ENCODE peak calls at places on chromosomes 16 and 17, in four cellular contexts. W, S, D and N are unnamed samples. For H3K27me3, the result is how much of the 10 kb centered on the place peaks cover.

GRCh38 chr17:50207792-50208567 is 6.5 kb upstream of the COL1A1 start:
- DNase-seq in S (peak), D (no peak), W (no peak), N (no peak)

GRCh38 chr17:54736573-54736972 is 164.1 kb upstream of the TOM1L1 start:
- DNase-seq in S (no peak), D (no peak), W (no peak), N (no peak)

GRCh38 chr16:88591577-88592021 is 21.4 kb downstream of the ZC3H18 start:
- DNase-seq in S (no peak), D (no peak), W (no peak), N (no peak)

GRCh38 chr16:20792216-20792615 is 14.1 kb downstream of the ERI2 start:
- DNase-seq in S (peak), D (no peak), W (no peak), N (no peak)

GRCh38 chr17:79079421-79080200 is 5.0 kb downstream of the ENGASE start:
- DNase-seq in W (no peak), D (no peak), S (no peak), N (no peak)

GRCh38 chr16:85615014-85615851 is 2.1 kb downstream of the GSE1 start:
- DNase-seq in D (peak), W (no peak), S (no peak), N (no peak)

GRCh38 chr17:38460082-38460715 is 31.9 kb downstream of the ARHGAP23 start:
- DNase-seq in S (no peak), D (peak), W (no peak), N (no peak)

GRCh38 chr16:27995378-27995777 is 68.1 kb downstream of the GSG1L start:
- DNase-seq in W (no peak), D (no peak), S (no peak), N (no peak)

GRCh38 chr16:58855291-58855823 is 121.2 kb upstream of the GOT2 start:
- DNase-seq in W (no peak), D (no peak), S (no peak), N (no peak)

GRCh38 chr17:64230551-64231408 is 32.3 kb downstream of the TEX2 start:
- DNase-seq in S (peak), W (peak), D (no peak), N (peak)

GRCh38 chr17:38749222-38750043 is 1.3 kb upstream of the PCGF2 start:
- DNase-seq in S (peak), W (peak), D (peak), N (no peak)

GRCh38 chr17:74031314-74032080 is 172.0 kb upstream of the RPL38 start:
- DNase-seq in D (no peak), S (no peak), W (no peak), N (no peak)

GRCh38 chr16:87784812-87785211 is 19.0 kb upstream of the KLHDC4 start:
- DNase-seq in W (no peak), S (peak), D (no peak), N (no peak)

GRCh38 chr16:13823501-13823900 is 96.5 kb upstream of the ERCC4 start:
- DNase-seq in D (no peak), S (no peak), W (no peak), N (no peak)

GRCh38 chr16:64982581-64982980 is 139.3 kb downstream of the CDH11 start:
- DNase-seq in S (peak), W (peak), D (no peak), N (no peak)

GRCh38 chr16:22291860-22292692 is 5.1 kb upstream of the POLR3E start:
- DNase-seq in W (peak), D (no peak), S (peak), N (peak)

GRCh38 chr17:75693500-75694481 is 26.7 kb downstream of the SAP30BP start:
- DNase-seq in S (peak), D (peak), W (peak), N (no peak)

GRCh38 chr17:80195671-80196529 is 24.2 kb downstream of the SGSH start:
- DNase-seq in S (peak), W (no peak), D (peak), N (no peak)

GRCh38 chr16:75821117-75821516 is 94.8 kb upstream of the CPHXL start:
- DNase-seq in W (no peak), S (no peak), D (no peak), N (no peak)

GRCh38 chr16:52376677-52377300 is 170.2 kb downstream of the TOX3 start:
- DNase-seq in D (peak), W (no peak), S (no peak), N (no peak)

GRCh38 chr16:85539084-85539483 is 74.0 kb upstream of the GSE1 start:
- DNase-seq in S (no peak), D (no peak), W (no peak), N (no peak)

GRCh38 chr17:41871789-41872188 is 6.6 kb upstream of the KLHL11 start:
- DNase-seq in S (no peak), D (no peak), W (no peak), N (no peak)

GRCh38 chr17:63405020-63405419 is 41.1 kb downstream of the CYB561 start:
- DNase-seq in W (no peak), S (no peak), D (no peak), N (no peak)

GRCh38 chr17:45235071-45236001 is 13.7 kb downstream of the FMNL1 start:
- DNase-seq in W (peak), D (peak), S (peak), N (peak)

GRCh38 chr17:78019367-78019975 is 61.0 kb downstream of the TNRC6C start:
- DNase-seq in D (no peak), W (peak), S (peak), N (no peak)

GRCh38 chr16:68406458-68407041 is 41.8 kb downstream of the SMPD3 start:
- DNase-seq in W (peak), S (peak), D (no peak), N (no peak)

GRCh38 chr16:24539850-24540484 is 601 bp downstream of the RBBP6 start:
- DNase-seq in S (peak), D (peak), W (peak), N (no peak)

GRCh38 chr16:21338537-21339268 is 60.6 kb upstream of the CRYM start:
- DNase-seq in S (no peak), W (no peak), D (no peak), N (no peak)

GRCh38 chr17:28426081-28426519 is 20.1 kb upstream of the SLC46A1 start:
- DNase-seq in S (peak), D (peak), W (no peak), N (no peak)

DNA sequence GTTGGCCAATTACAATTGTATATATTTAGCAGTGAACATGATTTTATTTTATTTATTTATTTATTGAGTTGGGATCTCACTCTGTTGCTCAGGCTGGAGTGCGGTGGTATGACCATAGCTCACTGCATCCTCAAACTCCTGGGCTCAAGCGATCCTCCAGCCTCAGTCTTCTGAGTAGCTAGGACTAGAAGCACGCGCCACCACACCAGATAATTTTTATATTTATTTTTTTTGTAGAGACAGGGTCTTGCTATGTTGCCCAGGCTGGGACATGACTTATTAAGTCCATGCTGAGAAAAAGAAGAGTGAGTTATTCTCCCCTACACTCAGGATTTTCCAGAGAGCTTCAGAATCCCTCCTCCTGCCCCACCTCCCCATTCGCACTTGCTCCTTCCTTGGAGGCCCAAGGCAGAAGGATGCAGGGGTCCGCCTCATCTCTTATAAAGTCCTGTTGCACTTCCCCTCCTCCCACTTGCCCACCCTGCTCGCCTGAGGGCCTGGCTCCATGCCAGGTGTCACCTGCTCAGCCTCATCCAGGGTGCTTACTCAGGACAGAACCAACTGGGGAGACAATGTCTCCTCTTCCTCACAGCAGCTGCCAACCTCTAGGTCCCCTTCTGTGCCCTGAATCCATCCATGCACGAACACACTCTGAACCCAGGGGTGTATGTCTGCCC is 16.1 kb upstream of the SP2 start:
- DNase-seq in D (no peak), W (no peak), S (no peak), N (no peak)
- H3K27me3 ChIP-seq in D (under half), W (under half), S (under half), N (under half)

DNA sequence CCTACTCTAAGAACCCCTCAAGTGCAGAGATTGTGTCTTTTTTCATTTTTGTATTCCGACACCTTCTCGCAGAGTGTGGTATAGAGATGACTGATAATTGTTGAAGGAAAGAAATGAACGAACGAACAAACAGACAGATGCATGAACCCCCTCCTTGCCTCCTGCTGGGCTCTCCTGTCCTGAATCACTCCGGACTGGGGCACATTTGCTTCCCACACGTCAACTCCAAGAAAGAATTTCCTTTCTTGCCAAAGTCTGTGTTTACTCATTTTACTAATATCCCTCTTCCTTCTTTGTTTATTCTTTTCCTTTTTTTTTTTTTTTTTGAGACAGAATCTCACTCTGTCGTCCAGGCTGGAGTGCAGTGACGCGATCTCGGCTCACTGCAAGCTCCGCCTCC is 37.5 kb upstream of the BHLHA9 start:
- DNase-seq in W (peak), D (no peak), S (peak), N (peak)
- H3K27me3 ChIP-seq in W (under half), D (under half), S (under half), N (under half)

GRCh38 chr16:73568769-73569168 is 520.8 kb upstream of the ZFHX3 start:
- DNase-seq in D (no peak), W (no peak), S (no peak), N (no peak)
- H3K27me3 ChIP-seq in D (under half), W (under half), S (under half), N (under half)

GRCh38 chr17:47733414-47734288 is 615 bp downstream of the TBX21 start:
- DNase-seq in S (peak), W (no peak), D (peak), N (no peak)
- H3K27me3 ChIP-seq in S (half or more), W (half or more), D (half or more), N (half or more)

GRCh38 chr17:14738652-14738988 is 437.7 kb downstream of the HS3ST3B1 start:
- DNase-seq in W (no peak), D (no peak), S (no peak), N (no peak)

GRCh38 chr17:14737984-14738651 is 437.2 kb downstream of the HS3ST3B1 start:
- DNase-seq in S (peak), D (no peak), W (peak), N (peak)

GRCh38 chr17:14741516-14741915 is 440.6 kb downstream of the HS3ST3B1 start:
- DNase-seq in D (no peak), S (no peak), W (no peak), N (no peak)

GRCh38 chr17:14736631-14737030 is 435.8 kb downstream of the HS3ST3B1 start:
- DNase-seq in D (no peak), S (no peak), W (no peak), N (no peak)

DNA sequence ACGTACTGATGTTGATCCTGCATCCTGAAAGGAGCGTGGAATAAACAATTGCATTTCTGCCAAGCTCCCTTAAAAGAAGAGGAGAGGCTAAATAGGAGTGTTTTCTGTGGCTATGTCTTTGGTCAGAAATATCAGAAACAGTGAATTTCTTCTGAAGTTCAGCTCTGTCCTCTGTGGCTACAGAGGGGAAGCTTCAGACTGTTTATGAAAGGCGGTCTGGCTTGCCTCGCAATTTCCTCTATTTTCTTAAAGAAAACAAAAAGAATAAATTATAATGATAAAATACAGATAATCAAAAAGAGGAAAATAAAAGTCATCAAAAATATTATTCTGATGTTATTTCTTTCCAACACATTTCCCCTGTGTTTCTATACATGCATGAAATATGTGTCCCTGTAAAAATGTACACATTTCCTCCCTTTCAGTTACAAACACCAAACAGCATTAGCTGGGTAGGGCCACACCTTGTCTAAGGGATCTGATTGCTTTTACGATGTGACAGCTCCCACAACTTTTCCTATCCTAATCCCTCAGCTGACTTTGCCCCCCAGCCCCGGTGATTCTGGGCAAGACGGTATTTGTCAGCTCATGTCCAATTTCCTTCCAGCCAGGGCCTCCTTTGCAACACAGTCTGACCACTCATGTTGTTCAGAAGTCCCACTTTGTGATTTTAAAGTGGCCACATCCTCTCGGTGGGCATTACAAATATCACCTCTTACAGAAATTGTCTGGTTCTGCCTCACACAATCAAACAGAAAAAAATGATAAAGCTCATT is 439.0 kb downstream of the HS3ST3B1 start:
- DNase-seq in W (no peak), S (no peak), D (no peak), N (no peak)
- H3K27me3 ChIP-seq in W (under half), S (under half), D (under half), N (under half)

GRCh38 chr17:48973806-48974205 is 5.4 kb upstream of the GIP start:
- DNase-seq in W (no peak), S (no peak), D (no peak), N (no peak)

GRCh38 chr17:48972749-48973097 is 4.3 kb upstream of the GIP start:
- DNase-seq in D (no peak), S (no peak), W (no peak), N (no peak)

GRCh38 chr17:48970865-48971687 is 2.7 kb upstream of the GIP start:
- DNase-seq in S (no peak), W (no peak), D (no peak), N (no peak)

DNA sequence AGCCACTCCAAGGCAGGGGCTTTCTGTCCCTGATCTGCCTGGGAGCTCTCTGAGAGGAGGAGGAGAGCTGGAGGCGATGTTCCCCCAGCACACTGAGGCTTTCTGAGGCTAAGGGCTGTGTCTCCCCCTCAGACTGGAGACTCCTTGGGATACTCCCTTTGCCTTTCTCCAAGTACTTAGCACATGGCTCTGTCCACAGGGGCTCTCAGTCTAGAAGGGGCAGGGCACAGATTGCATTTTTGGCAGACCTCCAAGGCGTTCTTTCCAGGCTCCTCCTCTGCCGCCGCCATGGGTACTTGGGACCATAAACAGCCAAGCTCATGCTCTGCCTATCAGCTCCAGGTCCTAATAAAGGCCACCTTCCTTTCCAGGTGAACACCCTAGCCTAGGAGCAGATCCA is 1.8 kb upstream of the GIP start:
- DNase-seq in D (peak), S (no peak), W (no peak), N (no peak)
- H3K27me3 ChIP-seq in D (under half), S (under half), W (under half), N (under half)

GRCh38 chr17:39776267-39776666 is 38.5 kb downstream of the GRB7 start:
- DNase-seq in W (no peak), D (no peak), S (no peak), N (no peak)
- H3K27me3 ChIP-seq in W (under half), D (under half), S (half or more), N (half or more)